ENCODE peak calls at places on chromosome 12, in four cellular contexts. One of them, this sample, is unnamed.

GRCh38 chr12:71877335-71878121 is 38.0 kb downstream of the TBC1D15 start:
- DNase-seq in heart right ventricle: no peak
- DNase-seq in tibial artery: no peak
- DNase-seq in psoas muscle: no peak
- DNase-seq in this sample: no peak

GRCh38 chr12:114684098-114684869 is at the start of gene TBX3:
- DNase-seq in heart right ventricle: peak
- DNase-seq in tibial artery: peak
- DNase-seq in psoas muscle: peak
- DNase-seq in this sample: peak

GRCh38 chr12:13981296-13981962 is at the start of gene GRIN2B:
- DNase-seq in heart right ventricle: no peak
- DNase-seq in tibial artery: no peak
- DNase-seq in psoas muscle: no peak
- DNase-seq in this sample: no peak

GRCh38 chr12:48285751-48286650 is 64.7 kb downstream of the ZNF641 start:
- DNase-seq in heart right ventricle: no peak
- DNase-seq in tibial artery: no peak
- DNase-seq in psoas muscle: no peak
- DNase-seq in this sample: no peak

GRCh38 chr12:22657538-22657937 is 32.6 kb downstream of the ETNK1 start:
- DNase-seq in heart right ventricle: no peak
- DNase-seq in tibial artery: no peak
- DNase-seq in psoas muscle: no peak
- DNase-seq in this sample: no peak

GRCh38 chr12:71719647-71720370 is 33.9 kb downstream of the TMEM19 start:
- DNase-seq in heart right ventricle: no peak
- DNase-seq in tibial artery: no peak
- DNase-seq in psoas muscle: no peak
- DNase-seq in this sample: no peak

GRCh38 chr12:81598205-81598604 is 160.9 kb downstream of the PPFIA2 start:
- DNase-seq in heart right ventricle: no peak
- DNase-seq in tibial artery: no peak
- DNase-seq in psoas muscle: no peak
- DNase-seq in this sample: no peak

GRCh38 chr12:48022676-48023385 is 18.6 kb upstream of the COL2A1 start:
- DNase-seq in heart right ventricle: no peak
- DNase-seq in tibial artery: no peak
- DNase-seq in psoas muscle: no peak
- DNase-seq in this sample: no peak

GRCh38 chr12:124686001-124686884 is 118.8 kb upstream of the NCOR2 start:
- DNase-seq in heart right ventricle: no peak
- DNase-seq in tibial artery: no peak
- DNase-seq in psoas muscle: no peak
- DNase-seq in this sample: no peak

GRCh38 chr12:121767525-121768016 is 25.9 kb downstream of the RHOF start:
- DNase-seq in heart right ventricle: peak
- DNase-seq in tibial artery: peak
- DNase-seq in psoas muscle: no peak
- DNase-seq in this sample: peak

GRCh38 chr12:128864516-128865186 is 11.4 kb downstream of the GLT1D1 start:
- DNase-seq in heart right ventricle: peak
- DNase-seq in tibial artery: no peak
- DNase-seq in psoas muscle: no peak
- DNase-seq in this sample: peak

GRCh38 chr12:30585877-30586276 is 109.8 kb downstream of the IPO8 start:
- DNase-seq in heart right ventricle: no peak
- DNase-seq in tibial artery: no peak
- DNase-seq in psoas muscle: no peak
- DNase-seq in this sample: no peak

GRCh38 chr12:3217683-3218079 is 140.5 kb downstream of the TSPAN9 start:
- DNase-seq in heart right ventricle: no peak
- DNase-seq in tibial artery: no peak
- DNase-seq in psoas muscle: no peak
- DNase-seq in this sample: no peak

DNA sequence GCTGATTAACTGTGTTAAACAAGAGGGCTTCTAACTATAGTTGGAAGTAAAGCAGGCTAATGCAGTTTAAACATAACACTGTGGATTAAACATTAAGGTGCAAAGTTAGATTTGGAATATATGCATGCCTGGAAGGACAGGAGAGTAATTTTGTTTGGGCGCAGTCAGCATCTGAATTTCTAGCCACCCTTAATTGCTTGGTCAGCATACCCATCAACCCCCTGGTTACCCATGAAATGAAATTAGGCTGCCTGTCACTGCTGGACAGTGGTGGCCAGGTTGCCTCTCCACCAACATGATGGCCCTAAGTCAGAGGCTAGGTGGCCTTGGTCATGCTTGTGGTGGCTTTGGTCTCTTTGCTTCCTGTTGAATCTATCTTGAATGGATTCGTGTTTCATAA is 30.0 kb upstream of the PTPRB start:
- DNase-seq in heart right ventricle: no peak
- DNase-seq in tibial artery: no peak
- DNase-seq in psoas muscle: no peak
- DNase-seq in this sample: no peak
- H3K4me3 ChIP-seq in heart right ventricle: no peak
- H3K4me3 ChIP-seq in tibial artery: no peak
- H3K4me3 ChIP-seq in psoas muscle: no peak
- H3K4me3 ChIP-seq in this sample: no peak

GRCh38 chr12:109923038-109923437 is 23.0 kb downstream of the TCHP start:
- DNase-seq in heart right ventricle: no peak
- DNase-seq in tibial artery: no peak
- DNase-seq in psoas muscle: no peak
- DNase-seq in this sample: no peak

GRCh38 chr12:109919466-109919865 is 19.4 kb downstream of the TCHP start:
- DNase-seq in heart right ventricle: no peak
- DNase-seq in tibial artery: no peak
- DNase-seq in psoas muscle: no peak
- DNase-seq in this sample: no peak

GRCh38 chr12:109921982-109922381 is 21.9 kb downstream of the TCHP start:
- DNase-seq in heart right ventricle: no peak
- DNase-seq in tibial artery: no peak
- DNase-seq in psoas muscle: no peak
- DNase-seq in this sample: no peak

GRCh38 chr12:109923481-109924245 is 23.6 kb downstream of the TCHP start:
- DNase-seq in heart right ventricle: no peak
- DNase-seq in tibial artery: no peak
- DNase-seq in psoas muscle: no peak
- DNase-seq in this sample: no peak

DNA sequence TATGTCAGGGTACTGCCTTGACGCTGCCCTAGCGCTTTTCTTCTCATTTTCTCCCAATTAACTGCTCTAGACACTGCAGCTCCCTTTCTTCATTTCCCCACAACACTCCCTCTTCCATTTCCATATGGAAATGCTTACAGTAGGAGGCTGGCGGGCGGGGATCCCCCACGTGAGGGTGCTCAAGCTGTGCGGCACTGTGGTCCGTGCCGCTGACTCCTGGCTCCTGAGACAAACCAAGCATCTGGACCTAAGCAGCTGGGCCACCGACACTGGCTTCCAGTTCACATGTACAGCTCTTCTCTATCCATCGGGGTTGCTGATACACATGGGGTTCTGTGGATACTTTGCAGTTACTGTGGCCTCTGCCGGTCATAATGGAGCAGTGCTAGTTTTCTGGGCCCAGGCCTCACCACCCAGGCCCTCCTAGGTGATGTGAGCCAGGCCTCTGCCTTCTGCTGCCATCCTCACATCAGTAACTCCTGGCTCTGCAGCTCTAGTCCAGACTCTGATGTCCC is 20.2 kb downstream of the TCHP start:
- DNase-seq in heart right ventricle: no peak
- DNase-seq in tibial artery: no peak
- DNase-seq in psoas muscle: no peak
- DNase-seq in this sample: no peak
- TF ChIP-seq CTCF in heart right ventricle: no peak
- TF ChIP-seq CTCF in tibial artery: no peak
- TF ChIP-seq CTCF in psoas muscle: no peak
- TF ChIP-seq CTCF in this sample: no peak

GRCh38 chr12:93176166-93176565 is 201.6 kb upstream of the NUDT4 start:
- DNase-seq in heart right ventricle: no peak
- DNase-seq in tibial artery: no peak
- DNase-seq in psoas muscle: no peak
- DNase-seq in this sample: no peak
- H3K27ac ChIP-seq in heart right ventricle: peak
- H3K27ac ChIP-seq in tibial artery: peak
- H3K27ac ChIP-seq in psoas muscle: peak
- H3K27ac ChIP-seq in this sample: peak

GRCh38 chr12:42590324-42590934 is 883 bp upstream of the PRICKLE1 start:
- DNase-seq in heart right ventricle: peak
- DNase-seq in tibial artery: peak
- DNase-seq in psoas muscle: peak
- DNase-seq in this sample: peak

GRCh38 chr12:42587564-42588307 is 1.8 kb downstream of the PRICKLE1 start:
- DNase-seq in heart right ventricle: no peak
- DNase-seq in tibial artery: no peak
- DNase-seq in psoas muscle: no peak
- DNase-seq in this sample: no peak

GRCh38 chr12:42588981-42589464 is 523 bp downstream of the PRICKLE1 start:
- DNase-seq in heart right ventricle: peak
- DNase-seq in tibial artery: peak
- DNase-seq in psoas muscle: peak
- DNase-seq in this sample: peak

GRCh38 chr12:42589465-42590323 is at the start of gene PRICKLE1:
- DNase-seq in heart right ventricle: peak
- DNase-seq in tibial artery: no peak
- DNase-seq in psoas muscle: peak
- DNase-seq in this sample: peak

GRCh38 chr12:42588308-42588836 is 1.2 kb downstream of the PRICKLE1 start:
- DNase-seq in heart right ventricle: no peak
- DNase-seq in tibial artery: no peak
- DNase-seq in psoas muscle: no peak
- DNase-seq in this sample: no peak
- H3K4me3 ChIP-seq in heart right ventricle: peak
- H3K4me3 ChIP-seq in tibial artery: peak
- H3K4me3 ChIP-seq in psoas muscle: peak
- H3K4me3 ChIP-seq in this sample: peak

GRCh38 chr12:272942-273906 is 10.6 kb upstream of the SLC6A13 start:
- DNase-seq in heart right ventricle: no peak
- DNase-seq in tibial artery: no peak
- DNase-seq in psoas muscle: no peak
- DNase-seq in this sample: no peak

GRCh38 chr12:267581-268482 is 5.2 kb upstream of the SLC6A13 start:
- DNase-seq in heart right ventricle: no peak
- DNase-seq in tibial artery: no peak
- DNase-seq in psoas muscle: no peak
- DNase-seq in this sample: no peak

GRCh38 chr12:268483-268840 is 5.8 kb upstream of the SLC6A13 start:
- DNase-seq in heart right ventricle: no peak
- DNase-seq in tibial artery: no peak
- DNase-seq in psoas muscle: no peak
- DNase-seq in this sample: no peak

GRCh38 chr12:271165-271564 is 8.5 kb upstream of the SLC6A13 start:
- DNase-seq in heart right ventricle: no peak
- DNase-seq in tibial artery: no peak
- DNase-seq in psoas muscle: no peak
- DNase-seq in this sample: no peak

DNA sequence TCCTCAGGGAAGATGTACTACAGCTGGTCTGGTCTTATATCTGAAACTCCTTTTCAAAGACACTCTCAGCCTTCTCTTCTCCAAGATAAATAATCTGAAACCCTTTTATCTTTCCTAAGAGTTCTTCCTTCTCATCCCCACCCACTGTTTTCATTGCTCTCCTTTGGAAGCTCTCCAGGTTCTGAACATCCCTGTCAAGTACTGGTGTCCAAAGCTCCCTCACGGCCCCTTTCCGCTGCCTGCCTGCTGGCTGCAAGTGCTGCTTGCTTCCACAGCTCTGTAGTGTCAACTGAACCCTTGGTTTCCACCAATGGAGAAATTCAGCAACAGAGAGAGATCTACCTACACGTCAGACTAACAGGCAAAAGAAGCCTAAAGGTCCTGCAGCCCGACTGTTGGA is 6.6 kb upstream of the SLC6A13 start:
- DNase-seq in heart right ventricle: no peak
- DNase-seq in tibial artery: no peak
- DNase-seq in psoas muscle: no peak
- DNase-seq in this sample: no peak
- TF ChIP-seq CTCF in heart right ventricle: no peak
- TF ChIP-seq CTCF in tibial artery: no peak
- TF ChIP-seq CTCF in psoas muscle: no peak
- TF ChIP-seq CTCF in this sample: no peak

GRCh38 chr12:113232232-113232615 is 11.0 kb downstream of the TPCN1 start:
- DNase-seq in heart right ventricle: no peak
- DNase-seq in tibial artery: no peak
- DNase-seq in psoas muscle: no peak
- DNase-seq in this sample: no peak
- H3K27ac ChIP-seq in heart right ventricle: peak
- H3K27ac ChIP-seq in tibial artery: peak
- H3K27ac ChIP-seq in psoas muscle: peak
- H3K27ac ChIP-seq in this sample: peak

DNA sequence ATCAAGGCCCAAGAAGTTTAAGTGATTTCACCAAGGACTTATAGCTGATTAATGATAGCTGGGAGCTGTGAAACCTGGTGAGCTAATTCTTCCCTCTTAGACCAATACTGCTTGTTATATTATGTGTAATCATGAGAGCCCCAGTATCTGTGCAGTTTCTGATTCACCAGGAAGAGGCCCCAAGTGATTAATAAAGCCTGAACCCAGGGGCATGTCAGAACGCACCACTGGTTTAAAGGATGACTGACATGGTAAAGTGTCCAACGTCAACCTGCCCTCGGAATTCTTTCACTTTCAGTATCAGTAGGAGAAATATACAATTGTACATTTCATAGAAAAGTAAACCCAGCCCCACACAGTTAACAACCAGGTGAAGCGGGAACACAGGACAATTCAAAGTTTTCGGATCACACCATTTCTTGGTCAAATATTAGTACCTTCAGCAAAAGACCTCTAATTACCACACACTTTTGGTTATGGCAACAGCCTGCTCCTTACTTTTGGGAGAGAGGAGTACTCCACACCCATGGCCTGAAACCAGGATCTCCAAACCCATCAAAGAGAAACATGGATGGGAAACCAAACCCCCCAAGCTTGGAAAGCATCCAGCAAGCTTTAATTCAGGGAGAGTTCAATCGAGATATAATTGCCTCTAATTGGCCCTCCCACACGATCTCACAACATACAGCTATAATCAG is 28.5 kb downstream of the TMCC3 start:
- DNase-seq in heart right ventricle: no peak
- DNase-seq in tibial artery: no peak
- DNase-seq in psoas muscle: no peak
- DNase-seq in this sample: no peak
- H3K4me3 ChIP-seq in heart right ventricle: peak
- H3K4me3 ChIP-seq in tibial artery: peak
- H3K4me3 ChIP-seq in psoas muscle: peak
- H3K4me3 ChIP-seq in this sample: peak

GRCh38 chr12:132575661-132576060 is 34.7 kb downstream of the LRCOL1 start:
- DNase-seq in heart right ventricle: no peak
- DNase-seq in tibial artery: no peak
- DNase-seq in psoas muscle: no peak
- DNase-seq in this sample: no peak
- TF ChIP-seq CTCF in heart right ventricle: no peak
- TF ChIP-seq CTCF in tibial artery: no peak
- TF ChIP-seq CTCF in psoas muscle: no peak
- TF ChIP-seq CTCF in this sample: no peak